ENCODE peak calls at places on chromosomes 1 and 21, in seven cellular contexts. P is AG04449, F is osteoblast, I is fibroblast of lung, V is IMR-90, W is body of pancreas, N is chondrocyte. G is an unnamed sample.
A peak's percentile ranks its signal among the peaks of the same experiment; 100 is the strongest.

GRCh38 chr1:82317671-82318070 is 516.9 kb downstream of the ADGRL2 start:
- DNase-seq in P (no peak), F (no peak), I (peak; percentile 56), V (no peak), W (no peak), N (no peak), G (no peak)

GRCh38 chr1:243979396-243979795 is 71.7 kb upstream of the ZBTB18 start:
- DNase-seq in P (no peak), F (no peak), I (no peak), V (no peak), W (no peak), N (no peak), G (no peak)

GRCh38 chr1:10635385-10635896 is 160.7 kb downstream of the PEX14 start:
- DNase-seq in P (no peak), F (peak; percentile 99), I (peak; percentile 50), V (peak; percentile 24), W (no peak), N (no peak), G (no peak)

GRCh38 chr1:99728494-99729235 is 37.8 kb downstream of the FRRS1 start:
- DNase-seq in P (no peak), F (peak; percentile 31), I (peak; percentile 28), V (peak; percentile 28), W (no peak), N (no peak), G (no peak)

GRCh38 chr1:246679211-246680177 is 44.7 kb upstream of the SCCPDH start:
- DNase-seq in P (no peak), F (no peak), I (no peak), V (no peak), W (no peak), N (no peak), G (no peak)

GRCh38 chr1:65174585-65174984 is 26.6 kb downstream of the AK4 start:
- DNase-seq in P (peak; percentile 90), F (peak; percentile 96), I (peak; percentile 98), V (peak; percentile 94), W (peak; percentile 39), N (no peak), G (no peak)

GRCh38 chr1:83531910-83532309 is 467.0 kb downstream of the TTLL7 start:
- DNase-seq in P (no peak), F (no peak), I (no peak), V (no peak), W (peak; percentile 19), N (no peak), G (no peak)

GRCh38 chr1:112905420-112906154 is 50.4 kb downstream of the SLC16A1 start:
- DNase-seq in P (no peak), F (peak; percentile 65), I (no peak), V (no peak), W (peak; percentile 54), N (no peak), G (peak; percentile 77)

GRCh38 chr1:206709772-206710456 is 25.2 kb downstream of the MAPKAPK2 start:
- DNase-seq in P (no peak), F (no peak), I (peak; percentile 50), V (peak; percentile 68), W (no peak), N (no peak), G (no peak)

GRCh38 chr21:39874759-39875158 is 7.5 kb downstream of the PCP4 start:
- DNase-seq in P (no peak), F (no peak), I (no peak), V (no peak), W (no peak), N (no peak), G (no peak)

GRCh38 chr1:15525043-15525958 is 1.3 kb upstream of the CASP9 start:
- DNase-seq in P (peak; percentile 84), F (peak; percentile 90), I (peak; percentile 1), V (no peak), W (peak; percentile 100), N (no peak), G (peak; percentile 49)

GRCh38 chr21:45436371-45437040 is 31.5 kb downstream of the COL18A1 start:
- DNase-seq in P (no peak), F (no peak), I (no peak), V (no peak), W (no peak), N (no peak), G (no peak)

GRCh38 chr1:25572107-25572506 is 28.7 kb downstream of the LDLRAP1 start:
- DNase-seq in P (no peak), F (peak; percentile 73), I (no peak), V (no peak), W (no peak), N (no peak), G (no peak)

GRCh38 chr1:243264718-243265117 is 8.9 kb downstream of the SDCCAG8 start:
- DNase-seq in P (no peak), F (peak; percentile 25), I (peak; percentile 78), V (peak; percentile 91), W (no peak), N (no peak), G (no peak)

GRCh38 chr21:40759061-40759460 is 87.9 kb downstream of the DSCAM start:
- DNase-seq in P (no peak), F (no peak), I (no peak), V (no peak), W (no peak), N (no peak), G (no peak)

GRCh38 chr1:59625388-59625787 is 189.4 kb upstream of the HOOK1 start:
- DNase-seq in P (no peak), F (no peak), I (no peak), V (no peak), W (no peak), N (no peak), G (no peak)

GRCh38 chr1:16396591-16396990 is 29.5 kb downstream of the SZRD1 start:
- DNase-seq in P (peak; percentile 23), F (peak; percentile 98), I (peak; percentile 89), V (peak; percentile 84), W (no peak), N (no peak), G (no peak)

GRCh38 chr1:53304527-53304926 is 23.3 kb downstream of the LRP8 start:
- DNase-seq in P (no peak), F (no peak), I (no peak), V (no peak), W (no peak), N (no peak), G (no peak)
- TF ChIP-seq CTCF in P (no peak), F (no peak), I (no peak), V (no peak), W (no peak), N (no peak), G (no peak)

DNA sequence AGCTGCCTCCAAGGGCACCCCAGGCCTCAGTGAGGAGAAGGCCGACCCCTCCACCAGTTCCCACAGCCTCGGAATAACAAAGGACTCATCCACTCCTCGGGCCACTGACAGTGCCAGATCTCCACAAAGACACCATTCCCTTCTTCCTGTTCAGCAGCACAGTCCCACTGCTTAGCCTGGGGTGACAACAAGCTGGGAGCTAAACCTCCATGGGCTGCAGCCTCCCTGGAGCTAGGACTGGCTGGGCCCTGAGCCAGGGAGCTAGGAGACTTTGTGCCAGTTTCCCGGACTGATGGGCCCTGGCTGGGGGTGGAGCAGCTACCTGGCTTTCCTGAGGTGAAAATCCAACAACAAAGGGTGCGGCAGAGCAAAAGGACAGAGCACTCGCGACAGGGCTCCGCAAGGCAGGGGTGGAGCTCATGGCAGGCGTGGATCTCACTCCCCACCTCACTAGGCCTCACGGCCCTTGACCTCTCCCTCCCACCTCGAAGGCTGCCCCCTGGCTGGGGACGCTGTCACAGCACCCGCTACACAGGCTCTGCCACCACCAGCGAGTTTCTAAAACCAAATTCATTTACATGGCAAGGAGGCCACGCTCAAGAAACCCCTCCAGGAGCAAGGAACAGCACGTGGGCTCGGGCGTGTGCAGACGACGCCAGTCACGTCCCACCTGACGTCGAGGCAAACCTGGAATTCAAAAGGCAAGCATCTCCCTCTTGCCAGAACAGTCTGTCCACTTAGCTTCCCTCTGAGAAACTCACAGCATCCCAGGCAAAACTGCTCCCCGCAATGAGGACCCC is 13.8 kb downstream of the SLC35E2B start:
- DNase-seq in P (no peak), F (no peak), I (no peak), V (no peak), W (peak; percentile 59), N (peak; percentile 63), G (peak; percentile 93)
- TF ChIP-seq CTCF in P (peak; percentile 25), F (peak; percentile 5), I (peak; percentile 42), V (peak; percentile 28), W (no peak), N (peak; percentile 25), G (peak; percentile 37)

DNA sequence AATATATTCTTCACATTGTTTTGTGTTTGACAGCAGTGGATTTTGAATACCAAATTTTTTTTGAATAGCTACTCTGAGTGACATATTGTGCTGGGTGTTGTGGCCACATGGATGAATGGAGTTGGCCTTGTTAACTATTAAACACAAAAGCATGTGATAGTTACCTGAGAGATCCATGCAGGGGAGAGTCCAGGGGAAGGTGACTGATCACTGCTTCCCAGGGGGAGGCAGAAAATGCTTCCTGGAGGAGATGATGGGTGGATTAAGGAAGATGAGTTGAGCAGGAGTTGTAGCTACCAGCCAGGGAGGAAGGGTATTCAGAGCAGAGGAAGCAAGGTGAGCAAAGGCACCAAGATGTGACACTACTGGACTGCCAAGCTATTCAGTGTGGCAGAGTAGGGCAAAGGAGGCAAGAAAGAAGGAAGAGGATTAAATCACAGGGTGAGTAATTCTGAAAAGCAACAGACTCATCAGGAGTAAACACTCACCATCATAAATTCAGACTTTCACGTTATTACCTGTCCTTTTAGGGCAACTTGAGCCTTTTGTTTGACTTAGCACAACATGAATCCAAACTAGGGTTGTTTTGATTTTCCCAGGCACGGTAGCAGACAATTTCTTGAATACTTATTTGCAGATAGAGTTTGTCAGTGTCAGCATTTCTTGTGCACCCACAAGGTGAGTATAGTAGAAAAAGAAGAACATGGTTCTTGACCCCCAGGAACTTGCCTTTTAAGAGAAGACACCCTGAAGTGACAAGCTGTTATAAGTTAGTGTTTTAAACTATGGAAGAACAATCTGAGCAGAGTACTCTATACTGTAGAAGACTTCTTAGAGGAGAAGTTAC is 4.2 kb downstream of the CD46 start:
- DNase-seq in P (no peak), F (no peak), I (no peak), V (no peak), W (no peak), N (no peak), G (peak; percentile 19)
- TF ChIP-seq CTCF in P (no peak), F (no peak), I (no peak), V (no peak), W (no peak), N (no peak), G (no peak)

GRCh38 chr21:23017989-23018388 is 2019.8 kb downstream of the NCAM2 start:
- DNase-seq in P (no peak), F (no peak), I (no peak), V (no peak), W (no peak), N (no peak), G (no peak)

GRCh38 chr21:23021481-23021880 is 2023.3 kb downstream of the NCAM2 start:
- DNase-seq in P (no peak), F (no peak), I (no peak), V (no peak), W (no peak), N (peak; percentile 89), G (no peak)

GRCh38 chr21:23014021-23014420 is 2015.8 kb downstream of the NCAM2 start:
- DNase-seq in P (no peak), F (no peak), I (no peak), V (no peak), W (no peak), N (no peak), G (no peak)

GRCh38 chr21:23020969-23021368 is 2022.8 kb downstream of the NCAM2 start:
- DNase-seq in P (no peak), F (no peak), I (no peak), V (no peak), W (no peak), N (no peak), G (no peak)

DNA sequence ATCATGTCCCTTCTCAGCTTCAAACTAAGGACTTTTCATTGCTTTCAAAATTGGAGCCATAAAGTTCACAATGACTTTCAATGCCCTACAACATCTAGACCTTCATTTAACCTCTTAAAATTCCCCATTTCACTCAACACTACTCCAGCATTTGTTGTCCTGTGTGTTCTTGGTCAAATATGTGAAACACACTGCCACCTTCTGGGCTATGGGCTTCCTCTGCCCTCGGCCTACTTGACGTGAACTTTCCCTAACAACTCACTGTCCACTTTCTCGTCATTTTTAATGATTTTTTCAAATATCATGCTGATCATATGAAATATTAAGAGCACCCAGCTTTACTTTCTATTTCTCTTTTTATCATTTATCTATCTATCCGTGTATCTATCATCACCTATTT is 2018.4 kb downstream of the NCAM2 start:
- DNase-seq in P (no peak), F (no peak), I (no peak), V (no peak), W (no peak), N (no peak), G (no peak)
- TF ChIP-seq CTCF in P (no peak), F (no peak), I (no peak), V (no peak), W (no peak), N (peak; percentile 78), G (no peak)

G was measured in colonic mucosa.